ENCODE peak calls at places on chromosome 9, in ten cellular contexts. One of them, this sample, is unnamed.

GRCh38 chr9:70438341-70438924 is 24.0 kb upstream of the KLF9 start:
- DNase-seq in GM20000: no peak
- DNase-seq in OCI-M1: peak
- DNase-seq in ovary: peak
- DNase-seq in LHCN-M2: peak
- DNase-seq in stimulated activated CD4-positive, alpha-beta T cell treated with anti-CD3 and anti-CD28 coated beads, Interleukin-1b, Interleukin-23, amount 100 ng/mL, for 4 hours: no peak
- DNase-seq in astrocyte of the spinal cord: peak
- DNase-seq in mucosa of descending colon: peak
- DNase-seq in ureter: peak
- DNase-seq in effector CD8-positive, alpha-beta T cell: no peak
- DNase-seq in this sample: no peak

GRCh38 chr9:7770102-7770501 is 29.5 kb downstream of the DMAC1 start:
- DNase-seq in GM20000: no peak
- DNase-seq in OCI-M1: no peak
- DNase-seq in ovary: no peak
- DNase-seq in LHCN-M2: peak
- DNase-seq in stimulated activated CD4-positive, alpha-beta T cell treated with anti-CD3 and anti-CD28 coated beads, Interleukin-1b, Interleukin-23, amount 100 ng/mL, for 4 hours: no peak
- DNase-seq in astrocyte of the spinal cord: no peak
- DNase-seq in mucosa of descending colon: no peak
- DNase-seq in ureter: no peak
- DNase-seq in effector CD8-positive, alpha-beta T cell: no peak
- DNase-seq in this sample: no peak

GRCh38 chr9:13377286-13377925 is 97.9 kb upstream of the MPDZ start:
- DNase-seq in GM20000: no peak
- DNase-seq in OCI-M1: no peak
- DNase-seq in ovary: no peak
- DNase-seq in LHCN-M2: peak
- DNase-seq in stimulated activated CD4-positive, alpha-beta T cell treated with anti-CD3 and anti-CD28 coated beads, Interleukin-1b, Interleukin-23, amount 100 ng/mL, for 4 hours: no peak
- DNase-seq in astrocyte of the spinal cord: peak
- DNase-seq in mucosa of descending colon: no peak
- DNase-seq in ureter: no peak
- DNase-seq in effector CD8-positive, alpha-beta T cell: no peak
- DNase-seq in this sample: no peak

GRCh38 chr9:138048184-138048583 is 170.6 kb downstream of the CACNA1B start:
- DNase-seq in GM20000: no peak
- DNase-seq in OCI-M1: no peak
- DNase-seq in ovary: no peak
- DNase-seq in LHCN-M2: no peak
- DNase-seq in stimulated activated CD4-positive, alpha-beta T cell treated with anti-CD3 and anti-CD28 coated beads, Interleukin-1b, Interleukin-23, amount 100 ng/mL, for 4 hours: no peak
- DNase-seq in astrocyte of the spinal cord: no peak
- DNase-seq in mucosa of descending colon: no peak
- DNase-seq in ureter: peak
- DNase-seq in effector CD8-positive, alpha-beta T cell: no peak
- DNase-seq in this sample: no peak

GRCh38 chr9:37486256-37486615 is 488 bp downstream of the POLR1E start:
- DNase-seq in GM20000: no peak
- DNase-seq in OCI-M1: no peak
- DNase-seq in ovary: no peak
- DNase-seq in LHCN-M2: no peak
- DNase-seq in stimulated activated CD4-positive, alpha-beta T cell treated with anti-CD3 and anti-CD28 coated beads, Interleukin-1b, Interleukin-23, amount 100 ng/mL, for 4 hours: no peak
- DNase-seq in astrocyte of the spinal cord: no peak
- DNase-seq in mucosa of descending colon: no peak
- DNase-seq in ureter: no peak
- DNase-seq in effector CD8-positive, alpha-beta T cell: no peak
- DNase-seq in this sample: no peak

GRCh38 chr9:69173891-69174644 is at the start of gene TJP2:
- DNase-seq in GM20000: peak
- DNase-seq in OCI-M1: peak
- DNase-seq in ovary: peak
- DNase-seq in LHCN-M2: peak
- DNase-seq in stimulated activated CD4-positive, alpha-beta T cell treated with anti-CD3 and anti-CD28 coated beads, Interleukin-1b, Interleukin-23, amount 100 ng/mL, for 4 hours: peak
- DNase-seq in astrocyte of the spinal cord: peak
- DNase-seq in mucosa of descending colon: peak
- DNase-seq in ureter: peak
- DNase-seq in effector CD8-positive, alpha-beta T cell: no peak
- DNase-seq in this sample: peak

GRCh38 chr9:37514999-37515398 is 29.3 kb downstream of the POLR1E start:
- DNase-seq in GM20000: no peak
- DNase-seq in OCI-M1: no peak
- DNase-seq in ovary: no peak
- DNase-seq in LHCN-M2: no peak
- DNase-seq in stimulated activated CD4-positive, alpha-beta T cell treated with anti-CD3 and anti-CD28 coated beads, Interleukin-1b, Interleukin-23, amount 100 ng/mL, for 4 hours: no peak
- DNase-seq in astrocyte of the spinal cord: no peak
- DNase-seq in mucosa of descending colon: peak
- DNase-seq in ureter: no peak
- DNase-seq in effector CD8-positive, alpha-beta T cell: no peak
- DNase-seq in this sample: no peak

GRCh38 chr9:137307255-137308101 is 5.4 kb upstream of the NRARP start:
- DNase-seq in GM20000: no peak
- DNase-seq in OCI-M1: no peak
- DNase-seq in ovary: no peak
- DNase-seq in LHCN-M2: no peak
- DNase-seq in stimulated activated CD4-positive, alpha-beta T cell treated with anti-CD3 and anti-CD28 coated beads, Interleukin-1b, Interleukin-23, amount 100 ng/mL, for 4 hours: no peak
- DNase-seq in astrocyte of the spinal cord: no peak
- DNase-seq in mucosa of descending colon: peak
- DNase-seq in ureter: peak
- DNase-seq in effector CD8-positive, alpha-beta T cell: no peak
- DNase-seq in this sample: no peak

GRCh38 chr9:136209232-136209631 is 4.3 kb upstream of the LHX3 start:
- DNase-seq in GM20000: no peak
- DNase-seq in OCI-M1: no peak
- DNase-seq in ovary: no peak
- DNase-seq in LHCN-M2: no peak
- DNase-seq in stimulated activated CD4-positive, alpha-beta T cell treated with anti-CD3 and anti-CD28 coated beads, Interleukin-1b, Interleukin-23, amount 100 ng/mL, for 4 hours: no peak
- DNase-seq in astrocyte of the spinal cord: no peak
- DNase-seq in mucosa of descending colon: no peak
- DNase-seq in ureter: no peak
- DNase-seq in effector CD8-positive, alpha-beta T cell: no peak
- DNase-seq in this sample: no peak

GRCh38 chr9:79195904-79196303 is 375.9 kb upstream of the TLE4 start:
- DNase-seq in GM20000: no peak
- DNase-seq in OCI-M1: no peak
- DNase-seq in ovary: no peak
- DNase-seq in LHCN-M2: peak
- DNase-seq in stimulated activated CD4-positive, alpha-beta T cell treated with anti-CD3 and anti-CD28 coated beads, Interleukin-1b, Interleukin-23, amount 100 ng/mL, for 4 hours: no peak
- DNase-seq in astrocyte of the spinal cord: peak
- DNase-seq in mucosa of descending colon: no peak
- DNase-seq in ureter: no peak
- DNase-seq in effector CD8-positive, alpha-beta T cell: no peak
- DNase-seq in this sample: no peak

GRCh38 chr9:129058965-129059795 is 21.7 kb upstream of the DOLPP1 start:
- DNase-seq in GM20000: no peak
- DNase-seq in OCI-M1: no peak
- DNase-seq in ovary: no peak
- DNase-seq in LHCN-M2: peak
- DNase-seq in stimulated activated CD4-positive, alpha-beta T cell treated with anti-CD3 and anti-CD28 coated beads, Interleukin-1b, Interleukin-23, amount 100 ng/mL, for 4 hours: no peak
- DNase-seq in astrocyte of the spinal cord: no peak
- DNase-seq in mucosa of descending colon: no peak
- DNase-seq in ureter: no peak
- DNase-seq in effector CD8-positive, alpha-beta T cell: no peak
- DNase-seq in this sample: no peak

GRCh38 chr9:132752877-132753592 is 82.8 kb downstream of the GTF3C4 start:
- DNase-seq in GM20000: no peak
- DNase-seq in OCI-M1: no peak
- DNase-seq in ovary: no peak
- DNase-seq in LHCN-M2: no peak
- DNase-seq in stimulated activated CD4-positive, alpha-beta T cell treated with anti-CD3 and anti-CD28 coated beads, Interleukin-1b, Interleukin-23, amount 100 ng/mL, for 4 hours: no peak
- DNase-seq in astrocyte of the spinal cord: no peak
- DNase-seq in mucosa of descending colon: peak
- DNase-seq in ureter: no peak
- DNase-seq in effector CD8-positive, alpha-beta T cell: no peak
- DNase-seq in this sample: no peak

GRCh38 chr9:121972501-121972981 is 120.6 kb downstream of the TTLL11 start:
- DNase-seq in GM20000: peak
- DNase-seq in OCI-M1: no peak
- DNase-seq in ovary: no peak
- DNase-seq in LHCN-M2: peak
- DNase-seq in stimulated activated CD4-positive, alpha-beta T cell treated with anti-CD3 and anti-CD28 coated beads, Interleukin-1b, Interleukin-23, amount 100 ng/mL, for 4 hours: no peak
- DNase-seq in astrocyte of the spinal cord: peak
- DNase-seq in mucosa of descending colon: peak
- DNase-seq in ureter: peak
- DNase-seq in effector CD8-positive, alpha-beta T cell: no peak
- DNase-seq in this sample: no peak

GRCh38 chr9:89428901-89429890 is 68.7 kb downstream of the SEMA4D start:
- DNase-seq in GM20000: peak
- DNase-seq in OCI-M1: peak
- DNase-seq in ovary: no peak
- DNase-seq in LHCN-M2: no peak
- DNase-seq in stimulated activated CD4-positive, alpha-beta T cell treated with anti-CD3 and anti-CD28 coated beads, Interleukin-1b, Interleukin-23, amount 100 ng/mL, for 4 hours: peak
- DNase-seq in astrocyte of the spinal cord: no peak
- DNase-seq in mucosa of descending colon: peak
- DNase-seq in ureter: no peak
- DNase-seq in effector CD8-positive, alpha-beta T cell: peak
- DNase-seq in this sample: no peak

GRCh38 chr9:83154821-83155220 is 91.9 kb upstream of the RASEF start:
- DNase-seq in GM20000: no peak
- DNase-seq in OCI-M1: no peak
- DNase-seq in ovary: no peak
- DNase-seq in LHCN-M2: peak
- DNase-seq in stimulated activated CD4-positive, alpha-beta T cell treated with anti-CD3 and anti-CD28 coated beads, Interleukin-1b, Interleukin-23, amount 100 ng/mL, for 4 hours: no peak
- DNase-seq in astrocyte of the spinal cord: peak
- DNase-seq in mucosa of descending colon: no peak
- DNase-seq in ureter: no peak
- DNase-seq in effector CD8-positive, alpha-beta T cell: no peak
- DNase-seq in this sample: no peak

GRCh38 chr9:6218099-6218502 is 2.5 kb downstream of the IL33 start:
- DNase-seq in GM20000: no peak
- DNase-seq in OCI-M1: no peak
- DNase-seq in ovary: no peak
- DNase-seq in LHCN-M2: no peak
- DNase-seq in stimulated activated CD4-positive, alpha-beta T cell treated with anti-CD3 and anti-CD28 coated beads, Interleukin-1b, Interleukin-23, amount 100 ng/mL, for 4 hours: no peak
- DNase-seq in astrocyte of the spinal cord: no peak
- DNase-seq in mucosa of descending colon: no peak
- DNase-seq in ureter: no peak
- DNase-seq in effector CD8-positive, alpha-beta T cell: no peak
- DNase-seq in this sample: no peak

GRCh38 chr9:134278286-134278685 is 48.0 kb upstream of the RXRA start:
- DNase-seq in GM20000: no peak
- DNase-seq in OCI-M1: no peak
- DNase-seq in ovary: no peak
- DNase-seq in LHCN-M2: no peak
- DNase-seq in stimulated activated CD4-positive, alpha-beta T cell treated with anti-CD3 and anti-CD28 coated beads, Interleukin-1b, Interleukin-23, amount 100 ng/mL, for 4 hours: no peak
- DNase-seq in astrocyte of the spinal cord: no peak
- DNase-seq in mucosa of descending colon: no peak
- DNase-seq in ureter: no peak
- DNase-seq in effector CD8-positive, alpha-beta T cell: no peak
- DNase-seq in this sample: no peak

GRCh38 chr9:34456746-34457145 is 1.6 kb downstream of the FAM219A start:
- DNase-seq in GM20000: no peak
- DNase-seq in OCI-M1: no peak
- DNase-seq in ovary: no peak
- DNase-seq in LHCN-M2: no peak
- DNase-seq in stimulated activated CD4-positive, alpha-beta T cell treated with anti-CD3 and anti-CD28 coated beads, Interleukin-1b, Interleukin-23, amount 100 ng/mL, for 4 hours: no peak
- DNase-seq in astrocyte of the spinal cord: no peak
- DNase-seq in mucosa of descending colon: no peak
- DNase-seq in ureter: no peak
- DNase-seq in effector CD8-positive, alpha-beta T cell: no peak
- DNase-seq in this sample: no peak